ENCODE peak calls at places on chromosomes 4 and X, in eight cellular contexts. H, G, T, A, O, F, L and W are unnamed samples.

GRCh38 chr4:155690044-155690837 is 23.6 kb downstream of the GUCY1A1 start:
- DNase-seq in H (no peak), G (no peak), T (no peak), A (no peak), O (no peak), F (no peak), L (no peak), W (no peak)

GRCh38 chrX:55312655-55313054 is 47.9 kb upstream of the PAGE3 start:
- DNase-seq in H (no peak), G (no peak), T (no peak), A (no peak), O (no peak), F (no peak), L (no peak), W (no peak)

GRCh38 chrX:87517571-87518141 is at the start of gene KLHL4:
- DNase-seq in H (no peak), G (no peak), T (peak; percentile 28), A (no peak), O (peak; percentile 82), F (peak; percentile 92), L (no peak), W (no peak)

GRCh38 chr4:52545099-52546069 is 113.7 kb downstream of the USP46 start:
- DNase-seq in H (peak; percentile 80), G (peak; percentile 79), T (peak; percentile 75), A (peak; percentile 48), O (peak; percentile 74), F (peak; percentile 72), L (peak; percentile 46), W (peak; percentile 73)

GRCh38 chrX:143781103-143781502 is 60.6 kb upstream of the SPANXN2 start:
- DNase-seq in H (no peak), G (no peak), T (no peak), A (no peak), O (peak; percentile 71), F (no peak), L (no peak), W (no peak)

GRCh38 chr4:153940916-153941315 is 152.0 kb upstream of the SFRP2 start:
- DNase-seq in H (no peak), G (no peak), T (no peak), A (no peak), O (no peak), F (peak; percentile 14), L (no peak), W (no peak)

GRCh38 chr4:150217192-150217591 is 138.9 kb downstream of the DCLK2 start:
- DNase-seq in H (no peak), G (no peak), T (no peak), A (no peak), O (peak; percentile 58), F (peak; percentile 68), L (no peak), W (peak; percentile 26)

GRCh38 chr4:78661923-78662521 is 110.5 kb downstream of the ANXA3 start:
- DNase-seq in H (no peak), G (no peak), T (no peak), A (no peak), O (peak; percentile 77), F (peak; percentile 13), L (no peak), W (no peak)

GRCh38 chr4:64399313-64400109 is 9.7 kb downstream of the TECRL start:
- DNase-seq in H (peak; percentile 12), G (no peak), T (no peak), A (no peak), O (no peak), F (no peak), L (no peak), W (no peak)

GRCh38 chr4:184889683-184890082 is 63.9 kb upstream of the ACSL1 start:
- DNase-seq in H (no peak), G (no peak), T (no peak), A (no peak), O (no peak), F (no peak), L (no peak), W (no peak)

GRCh38 chr4:73523126-73523525 is 41.6 kb downstream of the AFM start:
- DNase-seq in H (no peak), G (no peak), T (no peak), A (no peak), O (no peak), F (no peak), L (no peak), W (no peak)

GRCh38 chr4:212438-213174 is 88.3 kb downstream of the ZNF718 start:
- DNase-seq in H (peak; percentile 74), G (peak; percentile 90), T (peak; percentile 89), A (no peak), O (peak; percentile 89), F (peak; percentile 6), L (peak; percentile 4), W (no peak)

GRCh38 chr4:161803171-161803570 is 360.6 kb downstream of the FSTL5 start:
- DNase-seq in H (no peak), G (no peak), T (no peak), A (no peak), O (no peak), F (no peak), L (no peak), W (no peak)

DNA sequence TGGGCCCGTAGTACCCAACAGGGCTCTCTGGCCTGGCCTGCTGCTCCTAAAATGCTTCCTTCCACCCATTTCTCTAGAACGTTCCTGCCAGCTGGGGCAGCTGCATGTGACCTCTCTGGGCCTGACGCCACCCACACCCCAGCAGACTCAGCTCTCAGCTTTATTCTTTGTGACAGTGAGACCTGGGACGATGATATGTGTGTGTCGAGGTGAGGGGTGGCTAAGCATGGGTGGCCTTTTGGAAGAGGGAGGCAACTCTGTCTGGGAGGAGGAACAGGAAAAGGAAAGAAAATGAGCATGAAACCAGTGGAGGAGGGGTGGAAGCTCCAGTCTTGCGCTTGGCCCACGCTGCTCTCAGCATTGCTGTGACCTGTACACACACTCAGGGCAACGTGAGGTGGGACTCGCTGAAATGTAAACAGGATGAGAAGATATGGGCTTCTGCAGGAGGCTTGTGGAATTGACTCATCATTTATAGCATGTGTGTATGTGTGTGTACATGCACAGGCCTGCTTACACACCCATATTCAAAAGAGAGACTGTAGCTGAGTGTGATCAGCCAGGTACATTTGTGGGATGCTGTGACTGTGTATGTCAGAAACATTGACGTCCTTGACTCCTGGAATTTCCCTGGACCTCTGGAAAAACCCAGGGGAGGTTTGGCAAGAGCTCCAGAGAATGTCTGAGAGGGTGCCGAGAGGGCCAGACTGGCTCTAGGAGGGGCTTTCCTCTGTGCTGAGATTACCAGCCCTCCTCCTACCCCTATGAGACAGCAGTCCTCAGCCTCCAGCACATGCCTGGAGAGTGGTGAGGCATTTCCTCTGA is 137.9 kb downstream of the PJA1 start:
- DNase-seq in H (no peak), G (no peak), T (no peak), A (no peak), O (peak; percentile 92), F (no peak), L (no peak), W (no peak)
- H3K4me1 ChIP-seq in H (no peaks in the 10 kb centered on the region), G (peaks cover 5% of the 10 kb centered on the region), T (peaks cover 26% of the 10 kb centered on the region), A (no peaks in the 10 kb centered on the region), O (peaks cover 19% of the 10 kb centered on the region), F (peaks cover 6% of the 10 kb centered on the region), L (no peaks in the 10 kb centered on the region), W (peaks cover 3% of the 10 kb centered on the region)

GRCh38 chr4:122243785-122244184 is 91.7 kb downstream of the BLTP1 start:
- DNase-seq in H (no peak), G (no peak), T (no peak), A (no peak), O (no peak), F (no peak), L (no peak), W (no peak)

GRCh38 chr4:122249357-122249756 is 97.2 kb downstream of the BLTP1 start:
- DNase-seq in H (no peak), G (no peak), T (no peak), A (no peak), O (no peak), F (no peak), L (no peak), W (no peak)

GRCh38 chr4:122246551-122246950 is 94.4 kb downstream of the BLTP1 start:
- DNase-seq in H (no peak), G (no peak), T (no peak), A (no peak), O (no peak), F (no peak), L (no peak), W (no peak)
- H3K36me3 ChIP-seq in H (peaks cover 99% of the 10 kb centered on the region), G (peaks cover 57% of the 10 kb centered on the region), T (peaks cover 36% of the 10 kb centered on the region), A (no peaks in the 10 kb centered on the region), O (peaks cover 91% of the 10 kb centered on the region), F (peaks cover 19% of the 10 kb centered on the region), L (peaks cover 43% of the 10 kb centered on the region), W (no peaks in the 10 kb centered on the region)

GRCh38 chr4:118345813-118346212 is 7.0 kb downstream of the PRSS12 start:
- DNase-seq in H (no peak), G (no peak), T (no peak), A (no peak), O (peak; percentile 18), F (no peak), L (no peak), W (no peak)

GRCh38 chr4:118344801-118345200 is 8.0 kb downstream of the PRSS12 start:
- DNase-seq in H (no peak), G (no peak), T (no peak), A (no peak), O (no peak), F (no peak), L (no peak), W (no peak)

GRCh38 chr4:118346495-118346894 is 6.3 kb downstream of the PRSS12 start:
- DNase-seq in H (no peak), G (no peak), T (no peak), A (no peak), O (no peak), F (no peak), L (no peak), W (no peak)

GRCh38 chr4:118340109-118340508 is 12.7 kb downstream of the PRSS12 start:
- DNase-seq in H (no peak), G (peak; percentile 15), T (no peak), A (no peak), O (no peak), F (no peak), L (no peak), W (no peak)

GRCh38 chr4:118343501-118343900 is 9.3 kb downstream of the PRSS12 start:
- DNase-seq in H (no peak), G (no peak), T (no peak), A (no peak), O (no peak), F (no peak), L (no peak), W (no peak)
- H3K4me1 ChIP-seq in H (no peaks in the 10 kb centered on the region), G (peaks cover 10% of the 10 kb centered on the region), T (no peaks in the 10 kb centered on the region), A (no peaks in the 10 kb centered on the region), O (no peaks in the 10 kb centered on the region), F (no peaks in the 10 kb centered on the region), L (no peaks in the 10 kb centered on the region), W (peaks cover 16% of the 10 kb centered on the region)

DNA sequence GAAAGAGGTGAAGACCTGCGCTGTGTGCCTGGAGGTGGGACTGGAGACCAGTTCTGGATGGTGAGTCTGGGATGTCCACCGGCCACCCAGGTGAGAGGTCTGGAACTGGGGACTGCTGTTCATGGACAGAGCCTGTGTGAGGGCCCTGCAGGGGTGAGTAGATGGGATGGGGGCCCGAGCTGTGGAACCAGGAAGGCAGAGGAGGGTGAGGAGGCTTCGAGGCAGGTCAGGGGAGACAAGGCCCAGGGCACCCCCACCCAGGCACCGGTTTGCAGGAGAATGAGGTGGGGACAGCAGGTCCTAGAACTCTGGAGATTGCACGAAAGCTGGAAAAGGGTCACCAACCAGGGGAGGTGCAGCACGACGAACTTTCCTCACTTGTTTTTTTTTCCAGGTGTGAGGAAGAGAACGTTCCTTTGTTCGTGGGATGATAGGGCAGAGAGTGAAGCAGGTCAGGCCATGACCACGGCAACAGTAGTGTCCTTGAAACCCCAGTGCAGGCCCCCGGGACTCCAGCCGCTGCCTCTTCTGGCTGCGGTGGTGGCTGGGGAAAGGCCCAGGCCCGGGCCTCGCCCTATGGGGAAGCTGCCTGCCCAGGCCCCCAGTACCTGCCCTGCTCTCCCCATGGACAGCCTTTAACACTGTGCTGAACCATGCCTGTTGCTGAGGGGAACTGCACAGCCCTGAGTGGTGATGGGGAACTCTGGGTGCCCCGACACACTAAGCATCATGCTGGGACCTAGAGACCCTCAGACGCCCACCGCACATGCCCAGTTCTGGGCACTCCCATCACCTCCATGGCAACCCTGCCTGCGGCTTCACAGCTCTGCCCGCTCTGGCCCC is 22.9 kb downstream of the TNIP2 start:
- DNase-seq in H (no peak), G (no peak), T (no peak), A (no peak), O (no peak), F (no peak), L (no peak), W (no peak)
- H3K36me3 ChIP-seq in H (peaks cover 44% of the 10 kb centered on the region), G (peaks cover 41% of the 10 kb centered on the region), T (peaks cover 14% of the 10 kb centered on the region), A (no peaks in the 10 kb centered on the region), O (peaks cover 55% of the 10 kb centered on the region), F (peaks cover 5% of the 10 kb centered on the region), L (peaks cover 45% of the 10 kb centered on the region), W (peaks cover 31% of the 10 kb centered on the region)